ENCODE peak calls at places on chromosome 20, in four cellular contexts. One of them, this sample, is unnamed.

GRCh38 chr20:23655551-23656211 is 17.9 kb upstream of the CST3 start:
- DNase-seq in upper lobe of left lung: peak
- DNase-seq in HCT116: no peak
- DNase-seq in GM23338: no peak
- DNase-seq in this sample: peak

GRCh38 chr20:50317116-50317515 is 126.5 kb downstream of the CEBPB start:
- DNase-seq in upper lobe of left lung: no peak
- DNase-seq in HCT116: no peak
- DNase-seq in GM23338: no peak
- DNase-seq in this sample: no peak

GRCh38 chr20:24783631-24784492 is 165.2 kb upstream of the CST7 start:
- DNase-seq in upper lobe of left lung: no peak
- DNase-seq in HCT116: no peak
- DNase-seq in GM23338: peak
- DNase-seq in this sample: no peak

GRCh38 chr20:10357061-10357708 is 76.8 kb downstream of the MKKS start:
- DNase-seq in upper lobe of left lung: no peak
- DNase-seq in HCT116: no peak
- DNase-seq in GM23338: no peak
- DNase-seq in this sample: no peak

GRCh38 chr20:49705358-49705757 is 8.3 kb downstream of the B4GALT5 start:
- DNase-seq in upper lobe of left lung: no peak
- DNase-seq in HCT116: no peak
- DNase-seq in GM23338: no peak
- DNase-seq in this sample: no peak

GRCh38 chr20:1566701-1567100 is 9.2 kb upstream of the SIRPD start:
- DNase-seq in upper lobe of left lung: no peak
- DNase-seq in HCT116: no peak
- DNase-seq in GM23338: no peak
- DNase-seq in this sample: no peak

GRCh38 chr20:54560357-54560756 is 85.0 kb downstream of the DOK5 start:
- DNase-seq in upper lobe of left lung: no peak
- DNase-seq in HCT116: no peak
- DNase-seq in GM23338: no peak
- DNase-seq in this sample: no peak

GRCh38 chr20:61218886-61219480 is 33.1 kb upstream of the CDH4 start:
- DNase-seq in upper lobe of left lung: no peak
- DNase-seq in HCT116: no peak
- DNase-seq in GM23338: no peak
- DNase-seq in this sample: no peak

GRCh38 chr20:4896971-4897497 is 104.3 kb downstream of the SLC23A2 start:
- DNase-seq in upper lobe of left lung: no peak
- DNase-seq in HCT116: no peak
- DNase-seq in GM23338: peak
- DNase-seq in this sample: no peak

GRCh38 chr20:32179934-32180333 is 27.6 kb downstream of the PLAGL2 start:
- DNase-seq in upper lobe of left lung: no peak
- DNase-seq in HCT116: no peak
- DNase-seq in GM23338: no peak
- DNase-seq in this sample: no peak

GRCh38 chr20:14093652-14094051 is 98.3 kb downstream of the MACROD2 start:
- DNase-seq in upper lobe of left lung: peak
- DNase-seq in HCT116: no peak
- DNase-seq in GM23338: no peak
- DNase-seq in this sample: no peak

GRCh38 chr20:19401096-19401495 is 188.7 kb downstream of the SLC24A3 start:
- DNase-seq in upper lobe of left lung: no peak
- DNase-seq in HCT116: no peak
- DNase-seq in GM23338: no peak
- DNase-seq in this sample: peak

DNA sequence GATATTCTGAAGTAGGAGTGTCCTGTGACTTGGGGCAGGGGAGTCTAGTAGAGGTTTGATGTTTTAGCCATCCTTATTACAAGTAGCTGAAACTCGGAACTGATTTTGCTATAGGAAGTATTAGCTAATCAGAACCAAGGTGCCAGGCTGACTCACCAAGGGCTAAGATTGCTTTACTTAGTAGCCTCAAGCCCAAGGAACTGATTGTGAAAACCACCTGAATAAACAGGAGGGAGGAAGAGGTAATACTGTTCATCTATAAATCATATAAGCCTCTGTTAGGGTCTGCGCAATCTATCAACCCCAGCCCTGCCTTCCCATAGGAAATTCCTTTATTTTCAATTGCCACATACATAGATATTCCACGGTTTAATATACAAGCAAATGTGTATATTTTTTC is 54.4 kb downstream of the GNAS start:
- DNase-seq in upper lobe of left lung: peak
- DNase-seq in HCT116: no peak
- DNase-seq in GM23338: no peak
- DNase-seq in this sample: no peak
- TF ChIP-seq POLR2AphosphoS5 in upper lobe of left lung: no peak
- TF ChIP-seq POLR2AphosphoS5 in HCT116: no peak
- TF ChIP-seq POLR2AphosphoS5 in GM23338: no peak
- TF ChIP-seq POLR2AphosphoS5 in this sample: peak

GRCh38 chr20:51752343-51752951 is 15.7 kb downstream of the ATP9A start:
- DNase-seq in upper lobe of left lung: no peak
- DNase-seq in HCT116: no peak
- DNase-seq in GM23338: no peak
- DNase-seq in this sample: no peak

GRCh38 chr20:51750037-51750769 is 18.0 kb downstream of the ATP9A start:
- DNase-seq in upper lobe of left lung: peak
- DNase-seq in HCT116: peak
- DNase-seq in GM23338: no peak
- DNase-seq in this sample: no peak

GRCh38 chr20:51747182-51747911 is 20.8 kb downstream of the ATP9A start:
- DNase-seq in upper lobe of left lung: no peak
- DNase-seq in HCT116: no peak
- DNase-seq in GM23338: no peak
- DNase-seq in this sample: no peak

GRCh38 chr20:51749674-51750036 is 18.5 kb downstream of the ATP9A start:
- DNase-seq in upper lobe of left lung: no peak
- DNase-seq in HCT116: no peak
- DNase-seq in GM23338: no peak
- DNase-seq in this sample: no peak

DNA sequence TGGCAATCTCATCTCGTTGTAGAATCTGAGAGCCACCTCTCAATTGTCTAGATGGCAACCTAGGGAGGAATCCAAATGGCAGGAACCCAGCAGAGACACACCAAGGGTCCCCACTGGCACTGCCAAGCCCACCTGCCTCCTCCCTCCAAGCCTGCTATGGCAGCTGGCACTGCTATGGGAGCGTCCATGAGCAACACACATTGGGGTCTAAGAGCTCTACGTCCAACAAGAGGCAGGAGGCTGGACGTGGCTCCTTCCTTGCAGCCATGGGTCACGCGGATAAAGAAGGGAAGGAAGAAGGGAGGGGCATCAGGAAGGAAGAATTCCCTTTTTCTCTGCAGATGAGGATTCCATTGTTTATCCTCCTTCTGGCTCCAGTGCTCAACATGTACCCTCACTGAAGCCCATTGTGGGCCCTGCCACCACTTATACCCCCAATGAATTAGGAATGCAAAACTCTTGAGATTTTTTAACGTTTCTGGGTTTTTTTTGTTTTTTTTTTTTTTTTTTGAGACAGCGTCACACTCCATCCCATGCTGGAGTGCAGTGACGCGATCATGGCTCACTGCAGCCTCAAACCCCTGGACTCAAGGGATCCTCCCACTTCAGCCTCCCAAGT is 17.3 kb downstream of the ATP9A start:
- DNase-seq in upper lobe of left lung: no peak
- DNase-seq in HCT116: no peak
- DNase-seq in GM23338: no peak
- DNase-seq in this sample: no peak
- H3K27ac ChIP-seq in upper lobe of left lung: no peak
- H3K27ac ChIP-seq in HCT116: peak
- H3K27ac ChIP-seq in GM23338: no peak
- H3K27ac ChIP-seq in this sample: peak

DNA sequence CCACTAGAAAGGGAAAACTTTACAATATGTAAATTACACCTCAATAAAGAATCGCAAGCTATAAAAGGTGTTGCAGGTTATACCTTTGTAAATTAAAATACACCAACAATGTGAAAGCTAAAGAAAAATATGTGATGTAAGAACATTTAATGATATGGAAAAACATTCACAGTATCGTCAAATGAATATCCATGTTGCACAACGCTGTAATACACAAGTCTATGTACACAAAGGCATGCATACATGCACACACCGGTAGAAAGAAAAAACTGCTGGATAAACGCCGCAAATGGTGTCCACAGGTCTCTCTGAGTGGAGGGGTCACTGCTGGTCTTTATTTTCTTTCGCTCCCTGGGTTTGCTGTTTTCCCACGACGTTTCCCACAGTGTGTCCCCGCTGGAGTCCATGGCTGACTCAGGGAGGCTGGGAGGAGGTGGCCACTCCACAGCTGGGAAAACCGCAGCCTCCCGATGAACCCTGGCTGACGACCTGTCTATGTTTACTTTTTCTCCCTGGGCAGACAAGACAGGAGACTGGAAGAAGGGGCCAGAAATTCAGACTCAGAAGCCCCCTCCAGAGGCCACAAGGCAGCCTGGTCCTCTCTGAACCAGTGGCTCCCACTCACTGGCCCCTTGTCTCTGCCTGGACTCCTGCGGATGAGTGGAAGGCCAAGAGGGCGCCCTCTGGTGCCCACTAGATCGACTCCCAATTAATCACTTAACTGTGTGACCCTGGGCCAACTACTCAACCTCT is 13.0 kb upstream of the BPI start:
- DNase-seq in upper lobe of left lung: no peak
- DNase-seq in HCT116: no peak
- DNase-seq in GM23338: peak
- DNase-seq in this sample: no peak
- TF ChIP-seq CTCF in upper lobe of left lung: no peak
- TF ChIP-seq CTCF in HCT116: peak
- TF ChIP-seq CTCF in GM23338: peak
- TF ChIP-seq CTCF in this sample: peak

GRCh38 chr20:35665949-35666288 is 1.2 kb upstream of the CPNE1 start:
- DNase-seq in upper lobe of left lung: no peak
- DNase-seq in HCT116: no peak
- DNase-seq in GM23338: no peak
- DNase-seq in this sample: no peak

GRCh38 chr20:35663516-35663812 is 1.2 kb downstream of the CPNE1 start:
- DNase-seq in upper lobe of left lung: no peak
- DNase-seq in HCT116: no peak
- DNase-seq in GM23338: no peak
- DNase-seq in this sample: no peak

GRCh38 chr20:35662541-35662940 is 2.2 kb downstream of the CPNE1 start:
- DNase-seq in upper lobe of left lung: no peak
- DNase-seq in HCT116: no peak
- DNase-seq in GM23338: no peak
- DNase-seq in this sample: peak

GRCh38 chr20:35663813-35664543 is 722 bp downstream of the CPNE1 start:
- DNase-seq in upper lobe of left lung: peak
- DNase-seq in HCT116: peak
- DNase-seq in GM23338: peak
- DNase-seq in this sample: peak

GRCh38 chr20:35664544-35665206 is at the start of the genes CPNE1 and RBM12:
- DNase-seq in upper lobe of left lung: peak
- DNase-seq in HCT116: peak
- DNase-seq in GM23338: peak
- DNase-seq in this sample: peak
- TF ChIP-seq POLR2AphosphoS5 in upper lobe of left lung: peak
- TF ChIP-seq POLR2AphosphoS5 in HCT116: peak
- TF ChIP-seq POLR2AphosphoS5 in GM23338: peak
- TF ChIP-seq POLR2AphosphoS5 in this sample: peak

DNA sequence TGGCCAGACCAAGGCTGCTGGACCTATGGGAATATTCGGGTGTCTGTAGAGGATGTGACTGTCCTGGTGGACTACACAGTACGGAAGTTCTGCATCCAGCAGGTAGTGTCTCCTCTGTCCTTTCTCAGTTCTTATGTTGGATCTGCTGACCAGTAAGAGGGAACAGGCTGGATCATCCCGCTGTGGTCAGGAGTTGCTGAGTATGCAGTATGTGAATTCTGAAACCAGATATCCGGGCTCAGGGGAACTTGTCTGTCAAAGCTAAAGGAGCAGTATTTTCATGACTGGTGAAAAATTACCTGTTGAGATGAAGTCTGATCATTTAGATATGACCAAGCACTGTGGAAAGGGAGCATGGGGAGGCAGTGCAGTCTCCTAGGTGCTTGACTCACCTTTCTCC is 22.1 kb upstream of the GNRH2 start:
- DNase-seq in upper lobe of left lung: no peak
- DNase-seq in HCT116: no peak
- DNase-seq in GM23338: no peak
- DNase-seq in this sample: no peak
- H3K27ac ChIP-seq in upper lobe of left lung: no peak
- H3K27ac ChIP-seq in HCT116: no peak
- H3K27ac ChIP-seq in GM23338: no peak
- H3K27ac ChIP-seq in this sample: no peak

GRCh38 chr20:48406462-48407235 is 421.1 kb downstream of the PREX1 start:
- DNase-seq in upper lobe of left lung: no peak
- DNase-seq in HCT116: no peak
- DNase-seq in GM23338: no peak
- DNase-seq in this sample: no peak

GRCh38 chr20:48407710-48408109 is 420.1 kb downstream of the PREX1 start:
- DNase-seq in upper lobe of left lung: no peak
- DNase-seq in HCT116: no peak
- DNase-seq in GM23338: no peak
- DNase-seq in this sample: no peak

GRCh38 chr20:48403362-48403761 is 424.4 kb downstream of the PREX1 start:
- DNase-seq in upper lobe of left lung: no peak
- DNase-seq in HCT116: no peak
- DNase-seq in GM23338: no peak
- DNase-seq in this sample: no peak

GRCh38 chr20:48405909-48406308 is 421.9 kb downstream of the PREX1 start:
- DNase-seq in upper lobe of left lung: no peak
- DNase-seq in HCT116: no peak
- DNase-seq in GM23338: peak
- DNase-seq in this sample: no peak

DNA sequence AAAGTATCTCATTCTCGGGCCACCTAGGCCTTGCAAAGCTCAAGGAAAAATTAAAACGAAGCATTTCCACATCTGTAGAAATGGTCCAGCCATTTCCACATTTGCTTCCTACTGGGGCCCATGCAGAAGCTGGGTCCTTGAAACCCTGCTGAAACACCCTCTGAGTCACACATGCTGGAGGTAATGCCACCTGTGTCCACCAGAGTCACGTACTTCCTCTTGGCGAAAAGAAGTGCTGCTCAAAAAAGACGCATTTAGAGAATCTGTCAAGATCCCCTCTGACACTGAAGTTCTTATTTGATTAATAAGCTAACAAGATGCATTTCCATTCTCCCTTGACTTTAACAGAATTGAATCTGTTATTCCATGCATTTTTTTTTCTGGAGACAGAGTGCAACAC is 423.2 kb downstream of the PREX1 start:
- DNase-seq in upper lobe of left lung: no peak
- DNase-seq in HCT116: peak
- DNase-seq in GM23338: peak
- DNase-seq in this sample: no peak
- TF ChIP-seq CTCF in upper lobe of left lung: no peak
- TF ChIP-seq CTCF in HCT116: no peak
- TF ChIP-seq CTCF in GM23338: no peak
- TF ChIP-seq CTCF in this sample: no peak

This sample was measured in esophagus muscularis mucosa.